ENCODE peak calls at places on chromosomes 12 and 14, in eight cellular contexts. W is HCT116, N is tibial nerve, D is PC-9, O is pancreas, C is kidney, Y is left ventricle myocardium inferior, J is tibial artery. X is an unnamed sample.

GRCh38 chr12:67648306-67649164 is at the start of gene DYRK2:
- DNase-seq in W (peak), N (peak), D (peak), O (peak), C (peak), Y (peak), J (peak), X (peak)

GRCh38 chr12:26878661-26879119 is 45.7 kb upstream of the ITPR2 start:
- DNase-seq in W (no peak), N (peak), D (no peak), O (peak), C (peak), Y (peak), J (peak), X (no peak)

GRCh38 chr14:56195727-56196126 is 77.5 kb downstream of the PELI2 start:
- DNase-seq in W (no peak), N (peak), D (no peak), O (no peak), C (peak), Y (no peak), J (no peak), X (no peak)

GRCh38 chr14:29895591-29896043 is 32.0 kb downstream of the PRKD1 start:
- DNase-seq in W (no peak), N (no peak), D (no peak), O (no peak), C (no peak), Y (no peak), J (no peak), X (no peak)

GRCh38 chr12:40825156-40825555 is 132.9 kb downstream of the CNTN1 start:
- DNase-seq in W (no peak), N (no peak), D (no peak), O (no peak), C (no peak), Y (no peak), J (no peak), X (no peak)

GRCh38 chr14:31439554-31439953 is 17.8 kb downstream of the DTD2 start:
- DNase-seq in W (no peak), N (no peak), D (no peak), O (no peak), C (no peak), Y (no peak), J (no peak), X (no peak)

GRCh38 chr14:37588667-37588955 is 6.4 kb downstream of the FOXA1 start:
- DNase-seq in W (no peak), N (no peak), D (peak), O (no peak), C (no peak), Y (no peak), J (no peak), X (no peak)

GRCh38 chr12:89707623-89707991 is 1.0 kb downstream of the ATP2B1 start:
- DNase-seq in W (no peak), N (peak), D (no peak), O (peak), C (peak), Y (peak), J (peak), X (no peak)

GRCh38 chr14:23351681-23352505 is 794 bp downstream of the SLC22A17 start:
- DNase-seq in W (no peak), N (no peak), D (no peak), O (peak), C (peak), Y (no peak), J (no peak), X (no peak)

GRCh38 chr12:3242199-3242863 is 165.2 kb downstream of the TSPAN9 start:
- DNase-seq in W (no peak), N (no peak), D (no peak), O (no peak), C (no peak), Y (peak), J (no peak), X (no peak)

GRCh38 chr12:5889381-5890047 is 55.5 kb downstream of the ANO2 start:
- DNase-seq in W (peak), N (no peak), D (no peak), O (no peak), C (no peak), Y (no peak), J (no peak), X (peak)

GRCh38 chr12:89140580-89141236 is 211.6 kb downstream of the DUSP6 start:
- DNase-seq in W (no peak), N (no peak), D (no peak), O (no peak), C (no peak), Y (peak), J (no peak), X (no peak)

GRCh38 chr14:75132374-75133086 is 5.7 kb upstream of the NEK9 start:
- DNase-seq in W (peak), N (peak), D (peak), O (no peak), C (no peak), Y (no peak), J (peak), X (peak)

GRCh38 chr12:56998981-56999380 is 7.4 kb downstream of the ZBTB39 start:
- DNase-seq in W (no peak), N (no peak), D (no peak), O (no peak), C (no peak), Y (no peak), J (no peak), X (no peak)

GRCh38 chr14:88189040-88189839 is 133.8 kb downstream of the KCNK10 start:
- DNase-seq in W (peak), N (peak), D (peak), O (no peak), C (no peak), Y (no peak), J (peak), X (peak)

GRCh38 chr12:63965936-63966602 is 121.6 kb downstream of the SRGAP1 start:
- DNase-seq in W (no peak), N (no peak), D (no peak), O (no peak), C (no peak), Y (no peak), J (no peak), X (no peak)

GRCh38 chr12:131551675-131552074 is 159.2 kb upstream of the SFSWAP start:
- DNase-seq in W (no peak), N (no peak), D (no peak), O (no peak), C (no peak), Y (no peak), J (no peak), X (no peak)

GRCh38 chr12:63325757-63326156 is 174.8 kb upstream of the AVPR1A start:
- DNase-seq in W (no peak), N (no peak), D (no peak), O (no peak), C (no peak), Y (no peak), J (no peak), X (no peak)

GRCh38 chr14:90019824-90020523 is 41.8 kb upstream of the KCNK13 start:
- DNase-seq in W (no peak), N (no peak), D (no peak), O (no peak), C (no peak), Y (no peak), J (no peak), X (no peak)

GRCh38 chr12:33438890-33439586 is 581 bp downstream of the SYT10 start:
- DNase-seq in W (no peak), N (no peak), D (no peak), O (peak), C (peak), Y (no peak), J (no peak), X (peak)

GRCh38 chr12:53096089-53096741 is 1.3 kb upstream of the IGFBP6 start:
- DNase-seq in W (no peak), N (peak), D (no peak), O (no peak), C (peak), Y (peak), J (peak), X (peak)

GRCh38 chr12:114681149-114681849 is 2.7 kb downstream of the TBX3 start:
- DNase-seq in W (no peak), N (no peak), D (no peak), O (no peak), C (peak), Y (no peak), J (no peak), X (no peak)

GRCh38 chr12:22234561-22234960 is 99.9 kb downstream of the ST8SIA1 start:
- DNase-seq in W (no peak), N (no peak), D (no peak), O (no peak), C (no peak), Y (no peak), J (no peak), X (peak)

GRCh38 chr14:99884834-99885648 is 91.8 kb downstream of the EML1 start:
- DNase-seq in W (peak), N (peak), D (no peak), O (no peak), C (no peak), Y (no peak), J (no peak), X (peak)

GRCh38 chr12:81005635-81006034 is 67.9 kb upstream of the LIN7A start:
- DNase-seq in W (no peak), N (no peak), D (no peak), O (no peak), C (no peak), Y (no peak), J (no peak), X (no peak)

GRCh38 chr12:69688021-69688420 is 11.1 kb downstream of the BEST3 start:
- DNase-seq in W (no peak), N (no peak), D (peak), O (no peak), C (no peak), Y (no peak), J (no peak), X (peak)

DNA sequence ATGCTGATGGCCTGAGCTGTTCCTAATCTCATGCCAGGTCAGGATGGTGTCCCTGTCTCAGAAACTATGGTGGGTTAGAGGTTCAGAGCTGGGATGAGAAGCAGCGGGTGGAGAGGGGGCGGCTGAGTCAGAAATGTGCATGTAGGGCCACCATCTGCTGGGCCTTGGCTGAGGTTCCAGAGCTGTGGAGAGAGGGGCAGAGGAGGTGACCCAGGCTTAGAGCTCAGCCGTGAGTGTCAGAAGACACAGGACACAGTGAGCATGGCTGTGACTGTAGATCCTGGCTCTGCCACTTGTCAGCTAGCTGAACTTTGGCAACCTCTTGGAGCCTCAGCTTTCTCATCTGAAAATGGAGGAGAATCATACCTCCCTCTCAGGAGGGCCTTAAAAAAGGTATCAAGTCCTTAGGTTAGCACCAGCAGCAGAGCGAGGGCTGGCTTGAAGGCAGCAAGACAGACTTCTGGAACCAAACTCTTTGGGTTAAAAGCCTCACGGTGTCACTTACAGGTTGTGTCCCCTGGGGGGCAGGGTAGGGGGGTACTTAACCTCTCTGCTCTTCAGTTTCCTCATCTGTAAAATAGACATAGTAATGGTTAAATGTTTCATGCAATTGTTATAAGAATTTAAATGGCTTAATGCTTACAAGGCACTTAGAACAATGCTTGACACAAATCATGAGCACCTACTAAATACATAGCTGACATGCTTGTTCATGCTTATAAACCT is 34.8 kb downstream of the TMEM229B start:
- DNase-seq in W (no peak), N (no peak), D (no peak), O (no peak), C (no peak), Y (no peak), J (no peak), X (no peak)
- TF ChIP-seq CTCF in W (no peak), N (no peak), D (no peak), O (no peak), C (no peak), Y (no peak), J (no peak), X (no peak)

DNA sequence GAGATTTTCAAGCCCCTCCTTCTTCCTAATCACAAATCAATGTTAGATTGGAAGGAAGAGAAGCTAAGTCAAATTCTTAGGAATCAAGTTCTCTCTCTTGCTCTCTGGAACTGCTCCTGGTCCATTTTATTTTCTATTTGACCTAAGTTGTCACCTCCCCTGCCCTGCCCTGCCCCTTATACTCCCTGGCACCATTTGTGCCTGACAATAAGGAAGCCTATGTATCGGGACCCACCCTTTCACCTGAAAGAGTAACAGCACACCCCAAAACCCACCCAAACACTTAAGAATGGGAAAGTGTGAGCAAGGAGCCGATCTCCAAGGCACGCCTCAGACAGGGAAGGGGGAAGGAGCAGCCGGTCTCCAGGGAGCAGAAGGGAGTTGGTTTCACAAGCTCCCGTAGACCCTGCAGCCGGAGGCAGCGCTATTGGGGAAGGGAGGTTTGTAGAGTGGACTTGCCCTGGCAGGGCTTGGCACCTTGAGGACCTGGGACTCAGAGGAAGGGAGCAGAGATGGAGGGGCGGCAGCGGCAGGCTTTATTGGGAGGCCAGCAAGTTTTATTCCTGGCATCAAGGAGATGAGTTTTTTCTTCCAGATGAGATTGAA is 1.6 kb downstream of the LRRC74A start:
- DNase-seq in W (no peak), N (no peak), D (no peak), O (peak), C (no peak), Y (peak), J (no peak), X (no peak)
- H3K27ac ChIP-seq in W (no peak), N (peak), D (no peak), O (peak), C (no peak), Y (peak), J (peak), X (no peak)

GRCh38 chr14:32908487-32909084 is 30.1 kb upstream of the NPAS3 start:
- DNase-seq in W (no peak), N (no peak), D (no peak), O (no peak), C (no peak), Y (no peak), J (no peak), X (no peak)

GRCh38 chr14:32913725-32914124 is 25.0 kb upstream of the NPAS3 start:
- DNase-seq in W (no peak), N (no peak), D (no peak), O (no peak), C (no peak), Y (no peak), J (no peak), X (no peak)
- TF ChIP-seq CTCF in W (no peak), N (no peak), D (no peak), O (no peak), C (no peak), Y (peak), J (no peak), X (no peak)

DNA sequence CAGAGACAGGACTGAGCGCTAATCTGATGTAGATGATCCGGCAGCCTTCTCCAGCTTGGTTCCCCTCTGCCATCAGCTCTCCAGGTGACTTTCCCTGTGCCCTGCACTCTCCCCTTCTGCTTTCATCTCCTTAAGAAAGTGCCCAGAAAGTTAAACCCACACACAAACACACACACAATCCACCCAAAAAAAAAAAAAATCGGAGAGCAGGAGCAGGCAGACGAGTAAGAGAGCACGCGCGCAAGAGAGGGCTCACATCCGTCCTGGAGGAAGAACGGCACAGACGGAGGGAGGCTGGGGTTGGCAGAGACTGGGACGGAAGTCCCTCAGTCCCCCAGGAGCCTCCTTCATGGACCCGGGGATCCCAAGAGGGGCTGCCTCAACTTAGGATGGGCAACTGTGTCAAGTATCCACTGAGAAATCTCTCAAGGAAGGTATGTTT is 9.8 kb downstream of the CABP1 start:
- DNase-seq in W (no peak), N (no peak), D (no peak), O (no peak), C (peak), Y (no peak), J (no peak), X (no peak)
- H3K27ac ChIP-seq in W (no peak), N (no peak), D (no peak), O (no peak), C (no peak), Y (peak), J (peak), X (no peak)

GRCh38 chr12:52052471-52053186 is 1.4 kb downstream of the NR4A1 start:
- DNase-seq in W (no peak), N (no peak), D (peak), O (peak), C (no peak), Y (no peak), J (no peak), X (no peak)

GRCh38 chr12:52050771-52051541 is at the start of gene NR4A1:
- DNase-seq in W (peak), N (peak), D (peak), O (peak), C (peak), Y (peak), J (peak), X (peak)

GRCh38 chr12:52049688-52050087 is 1.6 kb upstream of the NR4A1 start:
- DNase-seq in W (no peak), N (no peak), D (peak), O (no peak), C (no peak), Y (no peak), J (no peak), X (no peak)

GRCh38 chr12:52049286-52049685 is 2.0 kb upstream of the NR4A1 start:
- DNase-seq in W (no peak), N (no peak), D (no peak), O (no peak), C (peak), Y (no peak), J (no peak), X (no peak)

DNA sequence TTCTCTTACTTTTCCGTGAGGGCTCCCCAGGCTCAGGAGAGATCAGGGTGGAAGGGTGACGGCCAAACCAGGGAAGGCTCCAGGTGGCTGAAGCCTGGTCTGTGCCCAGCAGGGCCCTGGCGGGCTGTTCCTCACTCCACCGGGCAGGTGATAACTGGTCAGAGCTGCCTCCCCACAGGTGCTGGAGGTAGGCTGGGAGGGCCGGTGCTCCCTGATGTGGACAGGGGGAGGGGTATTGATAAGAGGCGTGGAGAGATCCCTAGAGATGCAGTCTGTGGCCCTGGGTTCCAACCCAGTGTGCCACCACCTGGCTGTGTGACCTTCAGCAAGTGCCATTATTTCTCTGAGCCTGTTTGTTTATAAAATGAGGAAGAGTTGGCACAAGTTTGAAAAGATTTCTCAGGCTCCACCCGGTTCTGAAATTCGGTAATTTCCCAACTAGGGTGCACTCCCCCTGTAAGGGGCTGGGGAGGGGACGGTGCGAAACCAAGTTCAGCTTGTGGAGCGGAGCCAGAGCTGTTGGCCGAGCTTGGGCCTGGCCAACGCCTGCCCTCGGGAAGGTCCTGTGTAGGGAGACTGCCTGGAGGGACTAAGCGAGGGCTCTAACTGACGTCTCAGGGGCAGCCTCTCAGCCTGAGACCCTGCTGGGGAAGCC is 999 bp upstream of the NR4A1 start:
- DNase-seq in W (no peak), N (no peak), D (no peak), O (peak), C (peak), Y (no peak), J (no peak), X (no peak)
- TF ChIP-seq CTCF in W (no peak), N (no peak), D (no peak), O (no peak), C (no peak), Y (no peak), J (no peak), X (no peak)

DNA sequence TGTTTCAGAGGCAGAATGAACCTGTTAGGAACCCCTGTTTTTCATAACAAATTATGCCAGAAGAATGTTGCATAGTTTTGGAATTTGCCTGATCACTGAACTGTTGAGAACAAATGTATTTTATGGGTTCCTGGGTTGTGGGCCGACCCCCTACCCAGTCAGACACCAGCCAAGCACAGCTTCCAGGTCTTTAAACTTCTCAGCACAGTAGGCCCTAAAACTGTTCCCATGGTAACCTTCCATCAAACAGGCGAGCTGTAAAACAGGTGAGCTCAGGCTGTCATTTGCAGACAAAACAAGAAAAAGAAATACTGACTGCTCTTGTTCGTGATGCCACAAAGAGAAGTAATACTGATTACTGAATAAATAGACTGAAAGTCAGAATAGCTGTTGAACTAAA is 147.0 kb downstream of the PTPRO start:
- DNase-seq in W (no peak), N (no peak), D (no peak), O (no peak), C (no peak), Y (no peak), J (no peak), X (no peak)
- H3K27ac ChIP-seq in W (no peak), N (no peak), D (no peak), O (no peak), C (no peak), Y (no peak), J (no peak), X (no peak)

GRCh38 chr12:109214131-109214530 is 95.0 kb downstream of the FOXN4 start:
- DNase-seq in W (no peak), N (no peak), D (no peak), O (no peak), C (no peak), Y (no peak), J (no peak), X (no peak)
- TF ChIP-seq CTCF in W (no peak), N (no peak), D (no peak), O (no peak), C (no peak), Y (no peak), J (no peak), X (no peak)

DNA sequence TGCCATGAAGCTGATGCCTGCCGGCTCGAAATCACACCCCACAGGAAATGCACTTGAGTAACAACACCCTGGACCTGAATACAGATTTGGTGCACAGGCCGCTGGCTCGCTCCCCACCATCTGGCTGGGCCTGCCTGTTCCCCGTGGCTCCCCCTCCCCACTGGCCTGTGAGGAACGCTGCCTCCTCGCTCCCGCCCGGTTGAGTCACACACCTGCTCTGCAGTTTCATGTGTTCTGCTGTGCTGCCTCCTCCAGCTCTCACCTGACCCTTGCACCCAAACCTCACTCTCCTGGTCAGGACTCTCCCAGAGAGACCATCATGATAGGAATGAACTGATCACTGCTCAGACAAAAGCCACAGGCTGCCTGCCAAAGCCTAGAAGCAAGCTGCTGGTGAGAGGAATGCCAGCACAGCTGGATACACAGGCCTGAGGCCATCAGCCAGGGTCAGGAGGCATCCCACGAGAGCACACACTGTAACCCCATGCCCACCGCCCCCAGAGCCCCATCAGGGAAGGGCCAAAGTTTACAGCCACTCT is 3.8 kb upstream of the SIVA1 start:
- DNase-seq in W (no peak), N (peak), D (peak), O (peak), C (peak), Y (no peak), J (peak), X (peak)
- H3K27ac ChIP-seq in W (no peak), N (peak), D (no peak), O (no peak), C (no peak), Y (peak), J (peak), X (peak)

X was measured in RWPE1.